ENCODE peak calls at places on chromosome 9, in four cellular contexts. K is endodermal cell, W is fibroblast of lung, L is esophagus squamous epithelium. A is an unnamed sample. For H3K27me3, the result is how much of the 10 kb centered on the place peaks cover.

GRCh38 chr9:105503873-105504272 is 54.1 kb upstream of the FKTN start:
- DNase-seq in K (no peak), W (no peak), L (no peak), A (no peak)

GRCh38 chr9:35976726-35977125 is 18.8 kb upstream of the OR2S2 start:
- DNase-seq in K (no peak), W (no peak), L (no peak), A (no peak)

GRCh38 chr9:88781500-88782391 is 209.5 kb upstream of the S1PR3 start:
- DNase-seq in K (peak), W (peak), L (no peak), A (no peak)

GRCh38 chr9:114733814-114734213 is 51.8 kb upstream of the TEX48 start:
- DNase-seq in K (no peak), W (peak), L (no peak), A (no peak)

GRCh38 chr9:134604834-134605233 is 36.8 kb upstream of the COL5A1 start:
- DNase-seq in K (no peak), W (no peak), L (no peak), A (no peak)

GRCh38 chr9:114037961-114038723 is 40.0 kb downstream of the AMBP start:
- DNase-seq in K (peak), W (no peak), L (no peak), A (peak)

GRCh38 chr9:89502038-89502601 is 4.2 kb upstream of the SEMA4D start:
- DNase-seq in K (no peak), W (no peak), L (no peak), A (no peak)

GRCh38 chr9:104269374-104269773 is 175.3 kb downstream of the SMC2 start:
- DNase-seq in K (no peak), W (no peak), L (no peak), A (no peak)

GRCh38 chr9:110040788-110041187 is 167.2 kb downstream of the C9orf152 start:
- DNase-seq in K (no peak), W (peak), L (no peak), A (no peak)

GRCh38 chr9:93061791-93062299 is 3.3 kb downstream of the SUSD3 start:
- DNase-seq in K (peak), W (no peak), L (no peak), A (no peak)

GRCh38 chr9:130390986-130391385 is 53.8 kb upstream of the ASS1 start:
- DNase-seq in K (no peak), W (no peak), L (no peak), A (no peak)

GRCh38 chr9:18544456-18544855 is 70.5 kb downstream of the ADAMTSL1 start:
- DNase-seq in K (no peak), W (peak), L (no peak), A (no peak)

GRCh38 chr9:89732295-89732951 is 127.6 kb downstream of the GADD45G start:
- DNase-seq in K (no peak), W (no peak), L (no peak), A (no peak)

GRCh38 chr9:98892296-98892695 is 51.4 kb upstream of the COL15A1 start:
- DNase-seq in K (no peak), W (peak), L (no peak), A (no peak)

GRCh38 chr9:129109952-129110739 is 447 bp downstream of the CRAT start:
- DNase-seq in K (no peak), W (no peak), L (no peak), A (no peak)

GRCh38 chr9:114936566-114936965 is 6.2 kb upstream of the TNFSF8 start:
- DNase-seq in K (no peak), W (no peak), L (no peak), A (no peak)

GRCh38 chr9:109969559-109970237 is 189.7 kb downstream of the PALM2AKAP2 start:
- DNase-seq in K (no peak), W (no peak), L (no peak), A (no peak)

GRCh38 chr9:121684381-121685145 is 33.1 kb downstream of the DAB2IP start:
- DNase-seq in K (peak), W (no peak), L (no peak), A (no peak)

GRCh38 chr9:70083429-70083828 is 39.8 kb downstream of the MAMDC2 start:
- DNase-seq in K (no peak), W (peak), L (no peak), A (no peak)

GRCh38 chr9:83382421-83382820 is 155.8 kb downstream of the FRMD3 start:
- DNase-seq in K (no peak), W (no peak), L (no peak), A (no peak)

DNA sequence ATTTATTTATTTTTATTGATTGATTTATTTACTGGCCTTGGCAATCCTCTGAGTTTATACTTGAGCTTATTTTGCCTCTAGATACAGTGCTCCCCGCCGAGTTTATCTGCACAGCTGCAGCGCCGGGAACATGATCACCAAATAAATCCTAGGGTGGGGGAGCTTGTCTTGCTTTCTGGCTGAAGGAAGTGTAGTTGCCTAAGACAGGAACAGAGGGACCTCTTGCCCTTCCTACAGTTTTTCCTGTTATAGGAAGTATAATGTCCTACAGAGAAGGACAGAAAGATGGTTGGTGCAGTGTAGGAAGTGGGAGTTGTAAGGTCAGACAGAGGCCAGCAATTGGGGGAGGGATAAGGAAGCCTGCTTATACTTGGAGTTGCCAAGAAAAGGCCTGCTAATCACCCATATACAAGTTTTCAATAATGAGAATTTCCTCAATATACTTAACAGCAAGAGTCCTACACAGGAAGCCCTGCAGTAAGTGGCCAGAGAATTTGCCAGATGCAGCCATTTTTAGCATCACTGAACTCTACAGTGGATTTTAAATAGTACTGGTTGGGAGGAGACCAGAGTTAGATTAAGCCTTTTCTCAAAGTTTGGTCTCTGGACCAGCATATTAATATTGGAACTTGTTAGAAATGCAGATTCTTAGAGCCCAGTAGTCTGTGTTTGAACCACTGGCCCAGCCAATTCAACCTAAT is 7.7 kb downstream of the AOPEP start:
- DNase-seq in K (no peak), W (no peak), L (no peak), A (no peak)
- TF ChIP-seq CTCF in K (no peak), W (no peak), L (no peak), A (no peak)

DNA sequence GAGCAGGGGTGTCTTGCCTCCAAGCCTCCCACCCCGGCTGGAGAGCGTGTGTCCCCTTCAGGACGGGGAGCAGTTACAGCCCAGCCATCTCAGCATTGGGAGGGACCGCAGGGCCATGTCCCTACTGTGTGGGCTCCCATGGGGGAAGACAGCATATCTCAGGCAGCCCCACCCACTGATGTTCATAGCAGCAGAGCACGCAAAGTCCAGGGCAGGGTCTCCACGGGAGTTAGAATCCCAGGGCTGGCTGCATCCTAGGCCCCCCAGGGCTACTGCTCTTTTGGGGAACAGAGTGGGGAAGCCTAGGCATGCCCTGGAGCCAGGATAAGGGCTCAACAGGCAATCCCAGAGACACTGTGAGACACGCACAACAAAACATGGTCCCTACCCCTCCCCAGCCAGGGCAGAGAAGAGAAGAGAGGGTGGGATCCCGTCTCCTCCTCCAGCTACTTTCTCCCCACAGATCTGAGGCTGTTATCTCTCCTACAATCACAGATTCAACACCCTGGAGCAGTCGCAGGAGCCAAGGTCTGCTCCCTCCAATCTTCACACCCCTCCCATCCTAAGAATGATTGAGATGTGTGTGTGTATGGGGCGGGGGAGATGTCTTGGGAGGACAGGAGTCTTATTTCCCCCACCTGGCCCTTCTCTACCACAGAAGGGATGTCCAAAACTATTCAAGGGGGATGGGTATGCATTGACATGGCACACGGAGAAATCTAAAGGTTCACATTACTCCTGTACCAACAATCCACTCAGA is 3.4 kb downstream of the CNTFR start:
- DNase-seq in K (no peak), W (no peak), L (no peak), A (no peak)
- H3K27me3 ChIP-seq in K (half or more), W (half or more), L (under half), A (half or more)

GRCh38 chr9:90851444-90851843 is 49.8 kb downstream of the SYK start:
- DNase-seq in K (no peak), W (no peak), L (no peak), A (no peak)
- TF ChIP-seq CTCF in K (peak), W (no peak), L (no peak), A (no peak)

GRCh38 chr9:132192728-132193127 is 30.9 kb downstream of the NTNG2 start:
- DNase-seq in K (no peak), W (no peak), L (no peak), A (no peak)

GRCh38 chr9:132194508-132194907 is 32.6 kb downstream of the NTNG2 start:
- DNase-seq in K (no peak), W (no peak), L (no peak), A (no peak)

GRCh38 chr9:132190966-132191365 is 29.1 kb downstream of the NTNG2 start:
- DNase-seq in K (no peak), W (no peak), L (no peak), A (no peak)

GRCh38 chr9:132197315-132197714 is 35.5 kb downstream of the NTNG2 start:
- DNase-seq in K (no peak), W (no peak), L (no peak), A (no peak)

GRCh38 chr9:132193227-132194110 is 31.6 kb downstream of the NTNG2 start:
- DNase-seq in K (no peak), W (no peak), L (no peak), A (no peak)
- H3K27me3 ChIP-seq in K (under half), W (under half), L (under half), A (under half)

DNA sequence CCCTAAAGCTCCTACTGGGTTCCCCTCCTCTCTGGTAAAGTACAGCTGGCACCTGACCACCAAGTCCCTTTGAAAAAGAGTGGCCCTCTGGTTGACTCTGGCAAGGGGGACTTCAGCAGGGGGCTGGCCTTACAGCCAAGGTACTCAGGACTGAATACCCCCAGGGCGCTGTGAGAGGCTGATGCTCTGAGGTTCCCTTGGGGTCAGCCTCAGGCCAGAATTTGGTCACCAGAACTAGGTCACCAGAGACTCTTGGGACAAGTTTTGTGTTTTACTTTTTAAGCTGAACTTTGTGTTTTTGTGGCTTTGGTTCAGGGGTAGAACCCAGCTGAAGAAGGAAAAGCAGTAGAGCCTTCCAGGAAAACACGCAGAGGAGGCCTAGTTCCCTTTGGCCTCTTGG is 23.3 kb upstream of the SMU1 start:
- DNase-seq in K (peak), W (no peak), L (no peak), A (no peak)
- TF ChIP-seq CTCF in K (no peak), W (no peak), L (no peak), A (no peak)

DNA sequence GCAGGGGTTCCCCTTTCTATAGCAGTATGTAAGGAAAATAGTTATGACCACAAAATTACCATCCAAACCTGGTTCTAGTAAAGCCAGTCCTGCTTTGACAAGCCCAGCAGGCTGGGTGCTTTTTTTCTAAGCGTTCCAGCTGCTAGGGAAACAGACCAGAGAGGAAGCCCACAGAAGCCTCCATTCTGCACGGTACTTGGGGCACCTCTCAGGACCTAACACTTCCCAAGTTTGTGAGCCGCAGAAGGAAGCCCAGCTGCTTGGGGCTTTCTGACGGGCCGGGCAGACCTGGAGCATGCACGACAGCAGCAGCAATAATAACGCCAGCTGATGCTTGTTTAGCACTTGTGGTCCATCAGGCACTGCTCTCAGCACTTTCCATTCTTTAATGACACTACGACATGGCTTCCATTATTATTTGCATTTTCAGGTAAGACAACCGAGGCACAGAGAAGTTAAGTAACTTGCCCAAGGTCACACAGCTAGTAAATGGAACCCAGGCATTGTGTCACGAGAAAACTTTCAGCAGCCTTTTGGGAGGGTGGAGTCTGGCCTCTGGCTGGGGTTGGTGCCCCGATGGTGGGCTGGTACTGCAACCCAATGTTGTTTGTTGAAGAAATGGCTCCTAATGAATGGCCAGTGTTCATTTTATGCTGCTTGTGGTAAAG is 15.4 kb downstream of the LMX1B start:
- DNase-seq in K (no peak), W (no peak), L (no peak), A (no peak)
- H3K27me3 ChIP-seq in K (half or more), W (under half), L (under half), A (half or more)

GRCh38 chr9:118459832-118460425 is 755.7 kb downstream of the TLR4 start:
- DNase-seq in K (no peak), W (no peak), L (no peak), A (no peak)
- TF ChIP-seq CTCF in K (no peak), W (no peak), L (no peak), A (no peak)